ENCODE peak calls at places on chromosomes 6 and 20, in five cellular contexts. Q is tibial artery; L is fibroblast of mammary gland; A is CD8-positive, alpha-beta memory T cell; K is A673. W is an unnamed sample.

GRCh38 chr6:165618241-165618640 is 44.8 kb downstream of the PDE10A start:
- DNase-seq in Q (no peak), L (no peak), A (no peak), K (no peak), W (no peak)

GRCh38 chr6:32816746-32817204 is at the start of gene HLA-DOB:
- DNase-seq in Q (no peak), L (peak; percentile 38), A (no peak), K (peak; percentile 37), W (no peak)

GRCh38 chr6:92231220-92231701 is 1188.1 kb downstream of the EPHA7 start:
- DNase-seq in Q (no peak), L (no peak), A (no peak), K (no peak), W (no peak)

GRCh38 chr6:167968091-167968490 is 29.4 kb upstream of the KIF25 start:
- DNase-seq in Q (no peak), L (peak; percentile 10), A (no peak), K (peak; percentile 53), W (peak; percentile 69)

GRCh38 chr20:4091332-4092135 is 76.2 kb upstream of the RNF24 start:
- DNase-seq in Q (no peak), L (peak; percentile 92), A (peak; percentile 15), K (peak; percentile 61), W (peak; percentile 31)

GRCh38 chr6:33717857-33718552 is 6.5 kb upstream of the UQCC2 start:
- DNase-seq in Q (peak; percentile 77), L (no peak), A (no peak), K (no peak), W (no peak)

GRCh38 chr20:1324598-1325172 is 4.3 kb downstream of the SDCBP2 start:
- DNase-seq in Q (peak; percentile 62), L (peak; percentile 91), A (peak; percentile 23), K (no peak), W (peak; percentile 32)

GRCh38 chr6:15985354-15985995 is 143.4 kb upstream of the MYLIP start:
- DNase-seq in Q (no peak), L (no peak), A (no peak), K (no peak), W (no peak)

GRCh38 chr6:4280721-4281120 is 145.3 kb upstream of the ECI2 start:
- DNase-seq in Q (no peak), L (peak; percentile 70), A (no peak), K (peak; percentile 26), W (no peak)

GRCh38 chr6:16148498-16148897 is 19.6 kb downstream of the MYLIP start:
- DNase-seq in Q (no peak), L (no peak), A (no peak), K (no peak), W (peak; percentile 73)

GRCh38 chr6:11066505-11067347 is 22.6 kb upstream of the ELOVL2 start:
- DNase-seq in Q (no peak), L (no peak), A (no peak), K (no peak), W (no peak)

GRCh38 chr6:87574237-87574636 is 15.6 kb downstream of the RARS2 start:
- DNase-seq in Q (no peak), L (no peak), A (no peak), K (no peak), W (no peak)

GRCh38 chr20:57514273-57514751 is 10.6 kb downstream of the CTCFL start:
- DNase-seq in Q (peak; percentile 85), L (peak; percentile 71), A (no peak), K (peak; percentile 68), W (peak; percentile 85)

GRCh38 chr20:21396921-21397340 is 395 bp downstream of the NKX2-4 start:
- DNase-seq in Q (no peak), L (no peak), A (no peak), K (peak; percentile 37), W (no peak)

GRCh38 chr6:137358273-137358672 is 135.9 kb downstream of the OLIG3 start:
- DNase-seq in Q (no peak), L (no peak), A (no peak), K (no peak), W (no peak)

DNA sequence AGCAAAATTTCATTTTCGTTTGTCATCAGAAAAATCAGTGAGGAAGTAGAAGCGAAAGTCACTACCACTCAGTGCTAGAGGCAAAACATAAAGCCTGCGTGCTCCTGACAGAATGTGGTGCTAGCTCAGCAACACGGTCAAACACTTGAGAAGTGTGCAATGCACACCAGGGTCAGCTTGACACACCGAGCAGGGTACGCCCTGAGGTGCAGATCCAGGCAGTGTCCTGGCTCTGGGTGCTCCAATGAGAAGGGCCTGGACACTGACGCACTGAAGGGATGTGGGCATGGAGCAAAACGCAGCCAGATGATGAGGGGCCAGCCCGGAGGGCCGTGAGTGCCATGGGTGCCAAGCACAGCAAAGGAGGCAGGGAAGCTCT is 5.9 kb downstream of the RNASET2 start:
- DNase-seq in Q (no peak), L (no peak), A (no peak), K (no peak), W (peak; percentile 52)
- H3K4me3 ChIP-seq in Q (no peak overlapping the region), L (no peak overlapping the region), A (peak overlapping the region; percentile 61), K (no peak overlapping the region), W (no peak overlapping the region)

GRCh38 chr6:73694711-73695411 is 1.1 kb upstream of the CD109 start:
- DNase-seq in Q (no peak), L (peak; percentile 83), A (no peak), K (no peak), W (no peak)

GRCh38 chr6:73700060-73700459 is 4.1 kb downstream of the CD109 start:
- DNase-seq in Q (no peak), L (no peak), A (no peak), K (no peak), W (no peak)

GRCh38 chr6:73699656-73700055 is 3.7 kb downstream of the CD109 start:
- DNase-seq in Q (no peak), L (no peak), A (no peak), K (no peak), W (no peak)

GRCh38 chr6:73695619-73696421 is at the start of gene CD109:
- DNase-seq in Q (peak; percentile 71), L (peak; percentile 88), A (no peak), K (peak; percentile 81), W (peak; percentile 54)

GRCh38 chr6:73696990-73697651 is 1.1 kb downstream of the CD109 start:
- DNase-seq in Q (no peak), L (no peak), A (no peak), K (no peak), W (no peak)
- H3K4me3 ChIP-seq in Q (peak overlapping the region; percentile 63), L (peak overlapping the region; percentile 68), A (no peak overlapping the region), K (peak overlapping the region; percentile 54), W (no peak overlapping the region)

GRCh38 chr20:58908216-58908615 is 55.7 kb downstream of the GNAS start:
- DNase-seq in Q (no peak), L (no peak), A (no peak), K (no peak), W (no peak)
- H3K4me3 ChIP-seq in Q (peak overlapping the region; percentile 10), L (no peak overlapping the region), A (no peak overlapping the region), K (peak overlapping the region; percentile 15), W (no peak overlapping the region)

GRCh38 chr20:19692100-19692499 is 66.0 kb upstream of the RIN2 start:
- DNase-seq in Q (no peak), L (peak; percentile 55), A (no peak), K (no peak), W (no peak)

GRCh38 chr20:19690462-19690861 is 67.6 kb upstream of the RIN2 start:
- DNase-seq in Q (no peak), L (no peak), A (no peak), K (no peak), W (no peak)

GRCh38 chr20:19691125-19691524 is 66.9 kb upstream of the RIN2 start:
- DNase-seq in Q (no peak), L (no peak), A (no peak), K (no peak), W (no peak)

GRCh38 chr20:19693508-19693907 is 64.5 kb upstream of the RIN2 start:
- DNase-seq in Q (no peak), L (no peak), A (no peak), K (no peak), W (no peak)

DNA sequence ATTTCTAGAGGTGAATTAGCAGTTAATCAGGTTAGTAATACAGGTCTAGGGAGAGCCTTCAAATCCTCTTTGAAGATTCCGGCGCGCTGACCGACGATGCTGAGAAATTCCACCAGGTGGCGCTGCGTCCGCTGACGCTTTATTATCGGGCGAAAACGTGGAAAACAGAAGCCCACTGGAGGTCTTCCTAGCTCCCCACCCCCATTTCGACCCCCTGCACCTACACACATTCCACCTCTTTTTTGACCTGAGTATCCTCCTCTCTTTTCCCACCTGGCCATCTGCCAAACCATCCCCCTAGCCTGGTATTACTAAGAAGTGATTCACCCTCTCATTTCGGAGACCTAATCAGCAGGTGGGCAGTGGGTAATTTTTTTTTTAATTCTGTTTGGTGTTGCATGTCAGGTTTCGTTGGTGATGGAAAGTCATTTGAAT is 65.4 kb upstream of the RIN2 start:
- DNase-seq in Q (no peak), L (peak; percentile 39), A (no peak), K (peak; percentile 69), W (peak; percentile 33)
- H3K4me3 ChIP-seq in Q (no peak overlapping the region), L (no peak overlapping the region), A (no peak overlapping the region), K (no peak overlapping the region), W (no peak overlapping the region)

DNA sequence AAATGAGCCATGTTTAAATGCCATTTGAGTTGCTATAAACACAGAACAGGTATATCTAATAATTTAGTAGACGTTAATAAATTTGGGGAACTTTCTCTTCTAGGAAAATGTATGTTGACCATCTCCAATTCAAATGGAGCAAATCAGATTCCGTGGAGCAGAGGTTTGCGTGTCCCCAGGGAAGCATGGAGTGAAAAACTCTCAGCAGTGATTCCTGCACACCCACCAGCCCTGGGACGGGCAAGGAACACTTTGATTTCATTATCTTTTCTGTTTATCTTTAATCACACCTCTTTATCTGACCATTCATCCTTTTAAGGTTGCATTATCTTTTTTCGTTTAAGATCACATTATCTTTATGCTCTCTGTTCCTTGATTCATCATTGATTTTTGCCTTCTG is 95.0 kb downstream of the RNASET2 start:
- DNase-seq in Q (no peak), L (no peak), A (no peak), K (no peak), W (no peak)
- H3K4me3 ChIP-seq in Q (no peak overlapping the region), L (no peak overlapping the region), A (no peak overlapping the region), K (no peak overlapping the region), W (no peak overlapping the region)

GRCh38 chr20:35544436-35544835 is 2.6 kb downstream of the ERGIC3 start:
- DNase-seq in Q (no peak), L (no peak), A (no peak), K (no peak), W (no peak)

GRCh38 chr20:35541783-35542662 is at the start of gene ERGIC3:
- DNase-seq in Q (peak; percentile 98), L (peak; percentile 89), A (peak; percentile 96), K (peak; percentile 98), W (peak; percentile 99)

GRCh38 chr20:35546127-35546526 is 4.2 kb downstream of the ERGIC3 start:
- DNase-seq in Q (no peak), L (no peak), A (no peak), K (no peak), W (no peak)

GRCh38 chr20:35541118-35541782 is 628 bp upstream of the ERGIC3 start:
- DNase-seq in Q (no peak), L (no peak), A (no peak), K (no peak), W (no peak)

GRCh38 chr20:35542990-35543389 is 1.1 kb downstream of the ERGIC3 start:
- DNase-seq in Q (no peak), L (no peak), A (no peak), K (no peak), W (no peak)
- H3K4me3 ChIP-seq in Q (no peak overlapping the region), L (no peak overlapping the region), A (no peak overlapping the region), K (peak overlapping the region; percentile 84), W (no peak overlapping the region)